ENCODE peak calls at places on chromosomes 12 and 14, in nine cellular contexts. T, H, V, X, A, P, W, Q and E are unnamed samples. For H3K4me1, the result is how much of the 10 kb centered on the place peaks cover.

GRCh38 chr14:20415723-20416622 is 2.7 kb upstream of the TEP1 start:
- DNase-seq in T (peak), H (peak), V (no peak), X (peak), A (peak), P (no peak), W (peak), Q (no peak), E (peak)

GRCh38 chr12:1634590-1635191 is 5.7 kb downstream of the WNT5B start:
- DNase-seq in T (peak), H (peak), V (peak), X (peak), A (peak), P (no peak), W (peak), Q (peak), E (peak)

GRCh38 chr12:57213068-57213715 is 3.4 kb upstream of the NXPH4 start:
- DNase-seq in T (peak), H (peak), V (peak), X (peak), A (peak), P (no peak), W (peak), Q (peak), E (peak)

GRCh38 chr14:99522457-99522891 is 41.3 kb downstream of the CCNK start:
- DNase-seq in T (no peak), H (peak), V (no peak), X (no peak), A (peak), P (no peak), W (peak), Q (no peak), E (peak)

GRCh38 chr12:7460375-7461259 is 16.7 kb upstream of the CD163L1 start:
- DNase-seq in T (peak), H (peak), V (peak), X (peak), A (peak), P (peak), W (peak), Q (peak), E (no peak)

GRCh38 chr12:31245822-31246469 is 80.0 kb downstream of the SINHCAF start:
- DNase-seq in T (peak), H (no peak), V (no peak), X (peak), A (no peak), P (no peak), W (no peak), Q (peak), E (no peak)

GRCh38 chr14:99850705-99851104 is 57.5 kb downstream of the EML1 start:
- DNase-seq in T (no peak), H (peak), V (no peak), X (no peak), A (peak), P (no peak), W (no peak), Q (no peak), E (no peak)

GRCh38 chr12:106227641-106228319 is 20.0 kb downstream of the CKAP4 start:
- DNase-seq in T (no peak), H (no peak), V (no peak), X (peak), A (peak), P (no peak), W (peak), Q (no peak), E (no peak)

GRCh38 chr12:15662303-15662980 is 126.7 kb downstream of the EPS8 start:
- DNase-seq in T (no peak), H (peak), V (no peak), X (no peak), A (peak), P (no peak), W (peak), Q (no peak), E (peak)

GRCh38 chr12:63294327-63294632 is 143.3 kb upstream of the AVPR1A start:
- DNase-seq in T (no peak), H (peak), V (no peak), X (peak), A (peak), P (no peak), W (peak), Q (peak), E (peak)

GRCh38 chr14:23078692-23079116 is 16.2 kb downstream of the ACIN1 start:
- DNase-seq in T (no peak), H (peak), V (no peak), X (peak), A (peak), P (no peak), W (peak), Q (peak), E (peak)

GRCh38 chr14:96105921-96106441 is 66.8 kb downstream of the C14orf132 start:
- DNase-seq in T (no peak), H (no peak), V (no peak), X (no peak), A (no peak), P (no peak), W (no peak), Q (no peak), E (peak)

GRCh38 chr12:34607520-34608195 is 585.4 kb downstream of the ALG10 start:
- DNase-seq in T (no peak), H (no peak), V (no peak), X (no peak), A (no peak), P (no peak), W (no peak), Q (no peak), E (no peak)

GRCh38 chr12:94689646-94690036 is 39.3 kb upstream of the TMCC3 start:
- DNase-seq in T (no peak), H (no peak), V (no peak), X (no peak), A (no peak), P (no peak), W (no peak), Q (no peak), E (no peak)
- H2AFZ ChIP-seq in T (peak), H (no peak), V (no peak), X (no peak), A (no peak), P (no peak), W (peak), Q (no peak), E (peak)

DNA sequence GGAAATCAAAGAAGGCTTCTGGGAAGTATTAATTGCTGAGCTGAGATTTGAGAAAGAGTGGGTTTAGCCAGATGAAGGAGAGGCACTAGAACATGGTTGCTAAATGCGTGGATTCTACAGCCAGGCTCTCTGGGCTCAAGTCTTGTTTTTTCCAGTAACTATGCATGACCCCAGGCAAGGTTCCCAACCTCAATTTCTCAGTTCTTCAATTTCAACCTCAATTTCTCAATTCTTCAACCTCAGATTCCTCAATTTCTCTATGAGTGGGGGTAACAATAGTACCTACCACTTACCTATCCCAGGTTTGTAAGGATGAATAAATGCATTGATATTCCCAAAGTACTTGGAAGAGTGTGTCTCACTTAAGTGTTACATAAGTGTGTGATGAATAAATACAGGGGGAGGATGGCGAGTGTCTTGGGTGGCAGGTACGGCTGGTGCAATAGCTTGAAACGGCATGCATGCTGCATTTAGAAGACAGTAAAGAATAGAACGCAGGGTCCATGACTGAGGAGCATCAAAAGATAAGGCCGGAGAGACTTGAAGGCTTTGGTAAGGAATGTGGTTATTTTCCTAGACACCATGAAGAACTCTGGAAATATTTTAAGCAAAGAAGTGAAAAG is 149.1 kb upstream of the ATP2B1 start:
- DNase-seq in T (no peak), H (no peak), V (no peak), X (no peak), A (no peak), P (no peak), W (no peak), Q (no peak), E (no peak)
- H3K4me1 ChIP-seq in T (under half), H (under half), V (under half), X (under half), A (under half), P (under half), W (under half), Q (under half), E (under half)

GRCh38 chr12:5582541-5582940 is 150.6 kb downstream of the NTF3 start:
- DNase-seq in T (no peak), H (no peak), V (no peak), X (no peak), A (no peak), P (no peak), W (no peak), Q (no peak), E (no peak)
- H2AFZ ChIP-seq in T (no peak), H (no peak), V (no peak), X (no peak), A (no peak), P (no peak), W (no peak), Q (no peak), E (no peak)

GRCh38 chr12:47223848-47224213 is 144.1 kb upstream of the AMIGO2 start:
- DNase-seq in T (no peak), H (peak), V (no peak), X (peak), A (peak), P (no peak), W (no peak), Q (no peak), E (peak)
- H3K4me1 ChIP-seq in T (half or more), H (under half), V (under half), X (half or more), A (under half), P (under half), W (under half), Q (under half), E (under half)

GRCh38 chr12:12010277-12011031 is 60.3 kb upstream of the BCL2L14 start:
- DNase-seq in T (no peak), H (peak), V (no peak), X (no peak), A (peak), P (no peak), W (peak), Q (no peak), E (peak)
- H2AFZ ChIP-seq in T (peak), H (peak), V (no peak), X (no peak), A (no peak), P (no peak), W (peak), Q (no peak), E (peak)

GRCh38 chr12:52179396-52179973 is 12.3 kb downstream of the KRT80 start:
- DNase-seq in T (no peak), H (no peak), V (no peak), X (no peak), A (no peak), P (no peak), W (no peak), Q (no peak), E (no peak)
- H3K4me1 ChIP-seq in T (under half), H (under half), V (under half), X (under half), A (half or more), P (under half), W (under half), Q (under half), E (under half)

GRCh38 chr14:33897878-33898535 is 52.9 kb downstream of the EGLN3 start:
- DNase-seq in T (no peak), H (no peak), V (no peak), X (no peak), A (no peak), P (no peak), W (no peak), Q (no peak), E (no peak)
- H2AFZ ChIP-seq in T (no peak), H (no peak), V (no peak), X (no peak), A (no peak), P (no peak), W (peak), Q (no peak), E (no peak)